ENCODE peak calls at places on chromosomes 13 and 19, in four cellular contexts. Q is activated CD4-positive, alpha-beta T cell treated with anti-CD3 and anti-CD28 coated beads for 48 hours; V is nucleus accumbens; N is NAMALWA. K is an unnamed sample.

GRCh38 chr13:28542804-28543203 is 47.9 kb upstream of the FLT1 start:
- DNase-seq in Q (no peak), N (no peak), V (no peak), K (no peak)

GRCh38 chr19:45597425-45598111 is 4.4 kb downstream of the GPR4 start:
- DNase-seq in N (no peak), Q (no peak), V (no peak), K (no peak)

GRCh38 chr13:113491418-113491883 is 940 bp upstream of the DCUN1D2 start:
- DNase-seq in N (no peak), V (no peak), Q (no peak), K (no peak)

GRCh38 chr13:101449971-101450748 is 2.3 kb upstream of the ITGBL1 start:
- DNase-seq in N (no peak), Q (no peak), V (no peak), K (peak; percentile 64)

GRCh38 chr19:30070970-30071632 is 129.1 kb downstream of the URI1 start:
- DNase-seq in Q (no peak), N (no peak), V (no peak), K (no peak)

GRCh38 chr19:33946535-33947323 is 150.1 kb downstream of the KCTD15 start:
- DNase-seq in V (no peak), Q (no peak), N (no peak), K (no peak)

GRCh38 chr19:13537454-13537853 is 31.2 kb upstream of the CACNA1A start:
- DNase-seq in N (peak; percentile 24), V (no peak), Q (no peak), K (no peak)

GRCh38 chr13:50617134-50617721 is 226.3 kb downstream of the DLEU7 start:
- DNase-seq in N (no peak), V (no peak), Q (no peak), K (no peak)

GRCh38 chr19:19550454-19550842 is 12.4 kb downstream of the CILP2 start:
- DNase-seq in Q (no peak), V (no peak), N (no peak), K (no peak)

GRCh38 chr13:36148436-36148835 is 17.3 kb upstream of the DCLK1 start:
- DNase-seq in N (no peak), V (no peak), Q (no peak), K (no peak)

GRCh38 chr13:51453959-51454703 is 1.3 kb upstream of the INTS6 start:
- DNase-seq in Q (peak; percentile 57), N (no peak), V (no peak), K (peak; percentile 31)

GRCh38 chr19:1412995-1413889 is 5.9 kb downstream of the DAZAP1 start:
- DNase-seq in N (no peak), V (no peak), Q (no peak), K (no peak)

GRCh38 chr13:19959831-19960672 is 1.5 kb downstream of the ZMYM2 start:
- DNase-seq in Q (peak; percentile 91), V (peak; percentile 75), N (peak; percentile 98), K (peak; percentile 92)

K was measured in putamen.